ENCODE peak calls at places on chromosome 20, in ten cellular contexts. One of them, this sample, is unnamed.

GRCh38 chr20:2759603-2760360 is 40.6 kb downstream of the CPXM1 start:
- DNase-seq in ascending aorta: peak
- DNase-seq in effector memory CD4-positive, alpha-beta T cell: no peak
- DNase-seq in H7: peak
- DNase-seq in AG10803: no peak
- DNase-seq in cardiac muscle cell: no peak
- DNase-seq in body of pancreas: no peak
- DNase-seq in SJSA1: no peak
- DNase-seq in neuronal stem cell: no peak
- DNase-seq in fibroblast of mammary gland: no peak
- DNase-seq in this sample: no peak

GRCh38 chr20:37627060-37627766 is 66.6 kb upstream of the CTNNBL1 start:
- DNase-seq in neuronal stem cell: peak
- DNase-seq in fibroblast of mammary gland: peak
- DNase-seq in effector memory CD4-positive, alpha-beta T cell: no peak
- DNase-seq in AG10803: peak
- DNase-seq in H7: peak
- DNase-seq in SJSA1: no peak
- DNase-seq in cardiac muscle cell: peak
- DNase-seq in body of pancreas: peak
- DNase-seq in ascending aorta: no peak
- DNase-seq in this sample: no peak

GRCh38 chr20:62944746-62945145 is 6.8 kb downstream of the GID8 start:
- DNase-seq in body of pancreas: no peak
- DNase-seq in SJSA1: no peak
- DNase-seq in fibroblast of mammary gland: no peak
- DNase-seq in H7: no peak
- DNase-seq in AG10803: no peak
- DNase-seq in effector memory CD4-positive, alpha-beta T cell: no peak
- DNase-seq in ascending aorta: no peak
- DNase-seq in neuronal stem cell: no peak
- DNase-seq in cardiac muscle cell: no peak
- DNase-seq in this sample: no peak

GRCh38 chr20:58593880-58594473 is 57.1 kb upstream of the STX16 start:
- DNase-seq in effector memory CD4-positive, alpha-beta T cell: no peak
- DNase-seq in cardiac muscle cell: no peak
- DNase-seq in body of pancreas: no peak
- DNase-seq in AG10803: no peak
- DNase-seq in SJSA1: no peak
- DNase-seq in neuronal stem cell: no peak
- DNase-seq in fibroblast of mammary gland: no peak
- DNase-seq in H7: no peak
- DNase-seq in ascending aorta: no peak
- DNase-seq in this sample: no peak

GRCh38 chr20:56778765-56779195 is 149.7 kb downstream of the TFAP2C start:
- DNase-seq in fibroblast of mammary gland: peak
- DNase-seq in H7: no peak
- DNase-seq in AG10803: no peak
- DNase-seq in effector memory CD4-positive, alpha-beta T cell: no peak
- DNase-seq in body of pancreas: peak
- DNase-seq in SJSA1: peak
- DNase-seq in ascending aorta: no peak
- DNase-seq in cardiac muscle cell: peak
- DNase-seq in neuronal stem cell: no peak
- DNase-seq in this sample: no peak

GRCh38 chr20:40979247-40979646 is 49.4 kb upstream of the TOP1 start:
- DNase-seq in H7: no peak
- DNase-seq in fibroblast of mammary gland: no peak
- DNase-seq in cardiac muscle cell: no peak
- DNase-seq in AG10803: no peak
- DNase-seq in neuronal stem cell: no peak
- DNase-seq in body of pancreas: no peak
- DNase-seq in SJSA1: peak
- DNase-seq in effector memory CD4-positive, alpha-beta T cell: no peak
- DNase-seq in ascending aorta: no peak
- DNase-seq in this sample: peak

GRCh38 chr20:11791316-11792228 is 126.1 kb upstream of the BTBD3 start:
- DNase-seq in effector memory CD4-positive, alpha-beta T cell: no peak
- DNase-seq in cardiac muscle cell: no peak
- DNase-seq in fibroblast of mammary gland: no peak
- DNase-seq in H7: no peak
- DNase-seq in ascending aorta: no peak
- DNase-seq in body of pancreas: no peak
- DNase-seq in SJSA1: no peak
- DNase-seq in AG10803: no peak
- DNase-seq in neuronal stem cell: no peak
- DNase-seq in this sample: no peak

GRCh38 chr20:47432251-47433210 is 69.2 kb upstream of the NCOA3 start:
- DNase-seq in cardiac muscle cell: no peak
- DNase-seq in body of pancreas: no peak
- DNase-seq in neuronal stem cell: no peak
- DNase-seq in fibroblast of mammary gland: peak
- DNase-seq in effector memory CD4-positive, alpha-beta T cell: no peak
- DNase-seq in AG10803: no peak
- DNase-seq in H7: no peak
- DNase-seq in SJSA1: no peak
- DNase-seq in ascending aorta: peak
- DNase-seq in this sample: no peak

GRCh38 chr20:25496968-25497401 is 88.3 kb downstream of the NINL start:
- DNase-seq in ascending aorta: no peak
- DNase-seq in H7: peak
- DNase-seq in AG10803: no peak
- DNase-seq in body of pancreas: no peak
- DNase-seq in effector memory CD4-positive, alpha-beta T cell: no peak
- DNase-seq in neuronal stem cell: no peak
- DNase-seq in SJSA1: no peak
- DNase-seq in cardiac muscle cell: no peak
- DNase-seq in fibroblast of mammary gland: peak
- DNase-seq in this sample: no peak

GRCh38 chr20:58714923-58715708 is 22.5 kb downstream of the NPEPL1 start:
- DNase-seq in H7: peak
- DNase-seq in fibroblast of mammary gland: no peak
- DNase-seq in SJSA1: no peak
- DNase-seq in AG10803: no peak
- DNase-seq in body of pancreas: peak
- DNase-seq in neuronal stem cell: no peak
- DNase-seq in cardiac muscle cell: no peak
- DNase-seq in ascending aorta: no peak
- DNase-seq in effector memory CD4-positive, alpha-beta T cell: no peak
- DNase-seq in this sample: peak

GRCh38 chr20:13130100-13130706 is 90.9 kb upstream of the ISM1 start:
- DNase-seq in fibroblast of mammary gland: no peak
- DNase-seq in AG10803: no peak
- DNase-seq in ascending aorta: no peak
- DNase-seq in effector memory CD4-positive, alpha-beta T cell: no peak
- DNase-seq in cardiac muscle cell: no peak
- DNase-seq in neuronal stem cell: no peak
- DNase-seq in H7: no peak
- DNase-seq in SJSA1: no peak
- DNase-seq in body of pancreas: no peak
- DNase-seq in this sample: no peak

GRCh38 chr20:33653218-33653899 is 8.8 kb upstream of the C20orf144 start:
- DNase-seq in ascending aorta: no peak
- DNase-seq in body of pancreas: peak
- DNase-seq in H7: peak
- DNase-seq in effector memory CD4-positive, alpha-beta T cell: no peak
- DNase-seq in neuronal stem cell: peak
- DNase-seq in cardiac muscle cell: peak
- DNase-seq in fibroblast of mammary gland: peak
- DNase-seq in SJSA1: peak
- DNase-seq in AG10803: peak
- DNase-seq in this sample: no peak

GRCh38 chr20:19833395-19833794 is 75.3 kb downstream of the RIN2 start:
- DNase-seq in fibroblast of mammary gland: no peak
- DNase-seq in body of pancreas: no peak
- DNase-seq in cardiac muscle cell: no peak
- DNase-seq in AG10803: no peak
- DNase-seq in effector memory CD4-positive, alpha-beta T cell: no peak
- DNase-seq in ascending aorta: no peak
- DNase-seq in neuronal stem cell: no peak
- DNase-seq in H7: no peak
- DNase-seq in SJSA1: no peak
- DNase-seq in this sample: no peak

GRCh38 chr20:62642666-62643520 is 590 bp downstream of the SLCO4A1 start:
- DNase-seq in neuronal stem cell: no peak
- DNase-seq in AG10803: no peak
- DNase-seq in fibroblast of mammary gland: peak
- DNase-seq in body of pancreas: peak
- DNase-seq in SJSA1: no peak
- DNase-seq in ascending aorta: no peak
- DNase-seq in H7: peak
- DNase-seq in cardiac muscle cell: peak
- DNase-seq in effector memory CD4-positive, alpha-beta T cell: peak
- DNase-seq in this sample: no peak

DNA sequence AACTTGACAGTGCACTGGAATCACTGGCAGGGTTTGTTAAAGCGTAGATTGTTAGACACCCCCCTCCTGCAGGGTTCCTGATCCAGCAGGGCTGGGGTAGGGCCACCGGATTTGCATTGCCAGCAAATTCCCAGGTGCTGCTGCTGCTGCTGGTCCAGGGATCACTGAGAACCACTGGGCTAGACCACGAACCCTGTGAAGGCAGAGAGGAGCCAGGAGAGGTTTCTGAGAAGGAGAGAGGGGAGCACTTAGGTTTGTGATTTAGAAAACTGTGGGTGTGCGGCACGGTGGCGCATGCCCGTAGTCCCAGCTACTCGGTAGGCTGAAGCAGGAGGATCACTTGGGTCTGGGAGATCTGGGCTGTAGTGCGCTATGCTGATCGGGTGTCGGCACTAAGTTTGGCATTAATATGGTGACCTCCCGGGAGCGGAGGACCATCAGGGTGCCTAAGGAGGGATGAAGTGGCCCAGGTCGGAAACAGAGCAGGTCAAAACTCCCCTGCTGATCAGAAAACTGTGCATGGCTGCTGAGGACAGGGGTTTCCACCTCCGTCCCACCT is 53.6 kb upstream of the FAM83D start:
- DNase-seq in H7: no peak
- DNase-seq in body of pancreas: no peak
- DNase-seq in effector memory CD4-positive, alpha-beta T cell: no peak
- DNase-seq in neuronal stem cell: no peak
- DNase-seq in AG10803: no peak
- DNase-seq in SJSA1: no peak
- DNase-seq in fibroblast of mammary gland: no peak
- DNase-seq in ascending aorta: no peak
- DNase-seq in cardiac muscle cell: no peak
- DNase-seq in this sample: no peak
- H3K4me3 ChIP-seq in H7: no peak
- H3K4me3 ChIP-seq in body of pancreas: no peak
- H3K4me3 ChIP-seq in effector memory CD4-positive, alpha-beta T cell: peak
- H3K4me3 ChIP-seq in neuronal stem cell: no peak
- H3K4me3 ChIP-seq in AG10803: no peak
- H3K4me3 ChIP-seq in SJSA1: no peak
- H3K4me3 ChIP-seq in fibroblast of mammary gland: no peak
- H3K4me3 ChIP-seq in ascending aorta: no peak
- H3K4me3 ChIP-seq in cardiac muscle cell: no peak
- H3K4me3 ChIP-seq in this sample: no peak

DNA sequence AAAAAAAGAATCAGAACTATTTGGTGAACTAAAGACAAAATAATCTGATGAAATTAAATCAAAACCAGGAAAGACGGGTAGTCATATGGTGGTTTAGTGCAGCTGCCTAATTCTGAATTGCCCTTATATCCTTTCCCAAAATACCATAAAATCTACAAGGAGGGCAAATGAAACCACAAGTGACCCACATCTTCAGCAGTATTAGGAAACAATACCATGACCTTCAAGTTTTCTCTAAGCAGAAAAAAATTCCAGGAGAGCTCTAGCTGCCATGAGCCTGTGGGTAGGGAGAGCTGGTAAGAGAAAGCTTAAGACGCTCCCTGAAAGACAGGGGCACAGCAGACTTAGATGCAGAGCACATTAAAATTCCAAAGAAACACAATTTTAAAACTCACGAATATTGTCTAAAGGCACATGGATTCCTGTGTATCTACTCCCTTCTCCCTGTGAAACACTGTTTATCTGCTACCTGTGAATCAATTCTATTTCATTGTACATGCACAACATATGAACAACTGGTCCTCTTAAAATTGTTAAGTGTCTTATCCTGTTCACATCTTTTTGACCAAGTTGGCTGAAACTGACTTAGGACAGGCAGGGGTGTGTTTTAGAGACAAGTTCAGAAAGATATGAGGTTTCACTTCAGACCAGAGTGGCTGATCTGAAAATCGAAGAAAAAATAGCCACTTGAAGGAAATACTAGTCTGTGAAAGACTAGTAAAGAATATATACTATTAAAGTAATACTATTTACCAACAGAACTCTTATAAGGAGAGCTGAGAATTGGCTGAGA is 153.6 kb upstream of the SHLD1 start:
- DNase-seq in fibroblast of mammary gland: no peak
- DNase-seq in H7: no peak
- DNase-seq in body of pancreas: no peak
- DNase-seq in AG10803: no peak
- DNase-seq in effector memory CD4-positive, alpha-beta T cell: no peak
- DNase-seq in SJSA1: no peak
- DNase-seq in neuronal stem cell: no peak
- DNase-seq in cardiac muscle cell: no peak
- DNase-seq in ascending aorta: no peak
- DNase-seq in this sample: no peak
- H3K4me3 ChIP-seq in fibroblast of mammary gland: no peak
- H3K4me3 ChIP-seq in H7: no peak
- H3K4me3 ChIP-seq in body of pancreas: no peak
- H3K4me3 ChIP-seq in AG10803: no peak
- H3K4me3 ChIP-seq in effector memory CD4-positive, alpha-beta T cell: no peak
- H3K4me3 ChIP-seq in SJSA1: no peak
- H3K4me3 ChIP-seq in neuronal stem cell: no peak
- H3K4me3 ChIP-seq in cardiac muscle cell: no peak
- H3K4me3 ChIP-seq in ascending aorta: no peak
- H3K4me3 ChIP-seq in this sample: no peak

GRCh38 chr20:35871311-35871771 is 83.0 kb downstream of the SCAND1 start:
- DNase-seq in SJSA1: peak
- DNase-seq in effector memory CD4-positive, alpha-beta T cell: no peak
- DNase-seq in H7: no peak
- DNase-seq in neuronal stem cell: no peak
- DNase-seq in cardiac muscle cell: no peak
- DNase-seq in fibroblast of mammary gland: peak
- DNase-seq in body of pancreas: peak
- DNase-seq in ascending aorta: no peak
- DNase-seq in AG10803: peak
- DNase-seq in this sample: no peak
- H3K4me3 ChIP-seq in SJSA1: peak
- H3K4me3 ChIP-seq in effector memory CD4-positive, alpha-beta T cell: no peak
- H3K4me3 ChIP-seq in H7: no peak
- H3K4me3 ChIP-seq in neuronal stem cell: no peak
- H3K4me3 ChIP-seq in cardiac muscle cell: no peak
- H3K4me3 ChIP-seq in fibroblast of mammary gland: no peak
- H3K4me3 ChIP-seq in body of pancreas: no peak
- H3K4me3 ChIP-seq in ascending aorta: peak
- H3K4me3 ChIP-seq in AG10803: no peak
- H3K4me3 ChIP-seq in this sample: peak

DNA sequence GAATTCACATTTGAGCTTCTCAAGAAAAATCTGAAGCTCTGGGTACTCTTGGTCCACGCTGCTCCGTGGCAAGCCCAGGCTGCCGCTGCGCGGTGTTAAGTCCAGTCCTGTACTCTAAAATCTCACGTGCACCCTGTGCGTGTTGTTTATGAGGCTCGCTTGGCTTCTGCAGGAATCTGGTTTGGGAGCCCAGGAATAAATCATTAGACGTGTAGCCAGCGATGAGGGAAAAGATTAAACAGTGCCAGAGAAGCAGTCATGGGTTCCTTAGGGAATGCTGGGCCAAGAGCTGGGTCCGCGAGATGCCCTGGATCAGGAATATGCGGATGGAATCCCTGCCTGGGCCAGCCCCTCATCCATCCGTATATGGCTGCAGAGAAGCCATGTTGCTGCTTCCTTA is 87.3 kb downstream of the KCNB1 start:
- DNase-seq in cardiac muscle cell: no peak
- DNase-seq in body of pancreas: peak
- DNase-seq in SJSA1: no peak
- DNase-seq in fibroblast of mammary gland: peak
- DNase-seq in H7: no peak
- DNase-seq in ascending aorta: peak
- DNase-seq in neuronal stem cell: no peak
- DNase-seq in effector memory CD4-positive, alpha-beta T cell: no peak
- DNase-seq in AG10803: peak
- DNase-seq in this sample: peak
- H3K4me3 ChIP-seq in cardiac muscle cell: no peak
- H3K4me3 ChIP-seq in body of pancreas: no peak
- H3K4me3 ChIP-seq in SJSA1: no peak
- H3K4me3 ChIP-seq in fibroblast of mammary gland: no peak
- H3K4me3 ChIP-seq in H7: no peak
- H3K4me3 ChIP-seq in ascending aorta: no peak
- H3K4me3 ChIP-seq in neuronal stem cell: no peak
- H3K4me3 ChIP-seq in effector memory CD4-positive, alpha-beta T cell: no peak
- H3K4me3 ChIP-seq in AG10803: no peak
- H3K4me3 ChIP-seq in this sample: peak